ENCODE peak calls at places on chromosomes 5 and 9, in four cellular contexts. A is left colon, R is AG09309, S is B cell. X is an unnamed sample.

GRCh38 chr5:105836906-105837305 is 1833.8 kb downstream of the EFNA5 start:
- DNase-seq in A (no peak), R (no peak), S (no peak), X (no peak)

GRCh38 chr9:110911659-110912473 is 126.4 kb downstream of the LPAR1 start:
- DNase-seq in A (no peak), R (peak; percentile 75), S (no peak), X (no peak)

GRCh38 chr9:101582593-101582992 is 12.2 kb downstream of the PPP3R2 start:
- DNase-seq in A (no peak), R (peak; percentile 87), S (no peak), X (peak; percentile 82)

GRCh38 chr9:114417511-114417910 is 29.7 kb upstream of the AKNA start:
- DNase-seq in A (no peak), R (peak; percentile 51), S (no peak), X (peak; percentile 47)

GRCh38 chr5:90947667-90948066 is 389.1 kb downstream of the ADGRV1 start:
- DNase-seq in A (no peak), R (no peak), S (no peak), X (no peak)

GRCh38 chr5:54831233-54831632 is 154.2 kb downstream of the ESM1 start:
- DNase-seq in A (no peak), R (no peak), S (no peak), X (no peak)

GRCh38 chr5:157236423-157236822 is 29.5 kb upstream of the CYFIP2 start:
- DNase-seq in A (no peak), R (peak; percentile 1), S (no peak), X (no peak)

GRCh38 chr5:124865603-124866354 is 119.3 kb upstream of the ZNF608 start:
- DNase-seq in A (no peak), R (no peak), S (no peak), X (no peak)

GRCh38 chr5:173835131-173835530 is 53.0 kb upstream of the CPEB4 start:
- DNase-seq in A (no peak), R (no peak), S (no peak), X (no peak)

GRCh38 chr9:74528207-74528606 is 31.1 kb downstream of the RORB start:
- DNase-seq in A (no peak), R (no peak), S (no peak), X (no peak)

GRCh38 chr9:130199605-130200004 is 27.4 kb downstream of the NCS1 start:
- DNase-seq in A (no peak), R (no peak), S (no peak), X (no peak)

GRCh38 chr5:173880306-173880985 is 7.7 kb upstream of the CPEB4 start:
- DNase-seq in A (no peak), R (peak; percentile 81), S (no peak), X (peak; percentile 84)

GRCh38 chr9:74373348-74373747 is 123.8 kb upstream of the RORB start:
- DNase-seq in A (no peak), R (no peak), S (no peak), X (no peak)

GRCh38 chr9:82202808-82203207 is 214.2 kb downstream of the SPATA31D1 start:
- DNase-seq in A (no peak), R (peak; percentile 39), S (no peak), X (no peak)

GRCh38 chr5:124919076-124919475 is 172.6 kb upstream of the ZNF608 start:
- DNase-seq in A (no peak), R (no peak), S (no peak), X (no peak)

GRCh38 chr5:112630246-112631009 is 107.3 kb upstream of the APC start:
- DNase-seq in A (no peak), R (no peak), S (no peak), X (no peak)

GRCh38 chr5:134227259-134227658 is 1.4 kb upstream of the PPP2CA start:
- DNase-seq in A (peak; percentile 68), R (no peak), S (no peak), X (no peak)

GRCh38 chr5:169283887-169284286 is 17.1 kb downstream of the SLIT3 start:
- DNase-seq in A (no peak), R (no peak), S (no peak), X (no peak)

GRCh38 chr5:140220032-140220697 is 45.2 kb downstream of the CYSTM1 start:
- DNase-seq in A (no peak), R (no peak), S (no peak), X (no peak)

GRCh38 chr9:134326754-134327526 is 685 bp downstream of the RXRA start:
- DNase-seq in A (peak; percentile 44), R (no peak), S (peak; percentile 73), X (no peak)

GRCh38 chr9:114366334-114367128 is 21.3 kb downstream of the AKNA start:
- DNase-seq in A (no peak), R (peak; percentile 79), S (peak; percentile 53), X (peak; percentile 82)

GRCh38 chr5:150073086-150073625 is 13.2 kb downstream of the CSF1R start:
- DNase-seq in A (no peak), R (no peak), S (peak; percentile 7), X (no peak)

GRCh38 chr5:124397290-124397689 is 349.1 kb downstream of the ZNF608 start:
- DNase-seq in A (no peak), R (no peak), S (no peak), X (no peak)

GRCh38 chr9:94780516-94780950 is 54.0 kb downstream of the AOPEP start:
- DNase-seq in A (no peak), R (no peak), S (no peak), X (no peak)

GRCh38 chr5:109199294-109199693 is 210.5 kb downstream of the PJA2 start:
- DNase-seq in A (no peak), R (no peak), S (no peak), X (no peak)

GRCh38 chr5:8993031-8993430 is 552.8 kb downstream of the SEMA5A start:
- DNase-seq in A (no peak), R (no peak), S (no peak), X (no peak)

GRCh38 chr5:33850100-33850594 is 41.6 kb downstream of the ADAMTS12 start:
- DNase-seq in A (no peak), R (no peak), S (no peak), X (no peak)

GRCh38 chr5:101473483-101473882 is 570.4 kb upstream of the ST8SIA4 start:
- DNase-seq in A (no peak), R (no peak), S (no peak), X (no peak)